ENCODE peak calls at places on chromosome X, in seven cellular contexts. One of them, this sample, is unnamed.
A peak's percentile ranks its signal among the peaks of the same experiment; 100 is the strongest.

GRCh38 chrX:101217689-101218088 is 1.9 kb upstream of the DRP2 start:
- DNase-seq in B cell: no peak
- DNase-seq in H4: no peak
- DNase-seq in NAMALWA: no peak
- DNase-seq in suprapubic skin: no peak
- DNase-seq in endothelial cell: no peak
- DNase-seq in CD8-positive, alpha-beta T cell: no peak
- DNase-seq in this sample: no peak

GRCh38 chrX:126485371-126485770 is 67.2 kb downstream of the DCAF12L1 start:
- DNase-seq in B cell: no peak
- DNase-seq in H4: peak; percentile 22
- DNase-seq in NAMALWA: no peak
- DNase-seq in suprapubic skin: no peak
- DNase-seq in endothelial cell: no peak
- DNase-seq in CD8-positive, alpha-beta T cell: no peak
- DNase-seq in this sample: no peak

GRCh38 chrX:110741213-110741796 is 54.3 kb downstream of the CHRDL1 start:
- DNase-seq in B cell: no peak
- DNase-seq in H4: no peak
- DNase-seq in NAMALWA: no peak
- DNase-seq in suprapubic skin: no peak
- DNase-seq in endothelial cell: no peak
- DNase-seq in CD8-positive, alpha-beta T cell: no peak
- DNase-seq in this sample: no peak

GRCh38 chrX:121244511-121244910 is 197.1 kb downstream of the GLUD2 start:
- DNase-seq in B cell: no peak
- DNase-seq in H4: no peak
- DNase-seq in NAMALWA: no peak
- DNase-seq in suprapubic skin: no peak
- DNase-seq in endothelial cell: no peak
- DNase-seq in CD8-positive, alpha-beta T cell: no peak
- DNase-seq in this sample: no peak

GRCh38 chrX:130393451-130394074 is 8.1 kb upstream of the GPR119 start:
- DNase-seq in B cell: no peak
- DNase-seq in H4: peak; percentile 36
- DNase-seq in NAMALWA: peak; percentile 16
- DNase-seq in suprapubic skin: no peak
- DNase-seq in endothelial cell: peak; percentile 50
- DNase-seq in CD8-positive, alpha-beta T cell: no peak
- DNase-seq in this sample: no peak

GRCh38 chrX:134460861-134461218 is 875 bp downstream of the HPRT1 start:
- DNase-seq in B cell: no peak
- DNase-seq in H4: peak; percentile 5
- DNase-seq in NAMALWA: peak; percentile 42
- DNase-seq in suprapubic skin: no peak
- DNase-seq in endothelial cell: no peak
- DNase-seq in CD8-positive, alpha-beta T cell: no peak
- DNase-seq in this sample: no peak

GRCh38 chrX:24019448-24019847 is 7.5 kb downstream of the KLHL15 start:
- DNase-seq in B cell: no peak
- DNase-seq in H4: no peak
- DNase-seq in NAMALWA: no peak
- DNase-seq in suprapubic skin: no peak
- DNase-seq in endothelial cell: no peak
- DNase-seq in CD8-positive, alpha-beta T cell: no peak
- DNase-seq in this sample: no peak

GRCh38 chrX:5380426-5380825 is 848.2 kb downstream of the NLGN4X start:
- DNase-seq in B cell: no peak
- DNase-seq in H4: no peak
- DNase-seq in NAMALWA: no peak
- DNase-seq in suprapubic skin: no peak
- DNase-seq in endothelial cell: no peak
- DNase-seq in CD8-positive, alpha-beta T cell: no peak
- DNase-seq in this sample: no peak

GRCh38 chrX:106903856-106904528 is 851 bp upstream of the RIPPLY1 start:
- DNase-seq in B cell: no peak
- DNase-seq in H4: no peak
- DNase-seq in NAMALWA: no peak
- DNase-seq in suprapubic skin: no peak
- DNase-seq in endothelial cell: no peak
- DNase-seq in CD8-positive, alpha-beta T cell: no peak
- DNase-seq in this sample: no peak

This sample was measured in GM19239.